ENCODE peak calls at places on chromosomes 5 and 9, in eight cellular contexts. M is Right ventricle myocardium superior; P is amniotic stem cell; U is HuH-7.5; A is stimulated activated CD8-positive, alpha-beta memory T cell treated with anti-CD3 and anti-CD28 coated beads, Interleukin-7, amount 100 ng/mL, for 24 hours; E is iPS-NIHi11; Y is RCC 7860; D is NCI-H446. F is an unnamed sample.

GRCh38 chr5:159412284-159413046 is 82.2 kb upstream of the IL12B start:
- DNase-seq in M (no peak), P (no peak), U (no peak), A (peak), E (no peak), Y (peak), D (no peak), F (no peak)

GRCh38 chr5:41068169-41068568 is 3.0 kb downstream of the MROH2B start:
- DNase-seq in M (no peak), P (no peak), U (no peak), A (no peak), E (no peak), Y (no peak), D (peak), F (no peak)

GRCh38 chr5:152058267-152058666 is 133.6 kb upstream of the GLRA1 start:
- DNase-seq in M (peak), P (no peak), U (no peak), A (no peak), E (no peak), Y (no peak), D (no peak), F (no peak)

GRCh38 chr9:88049677-88050307 is 75.5 kb upstream of the CDK20 start:
- DNase-seq in M (no peak), P (no peak), U (no peak), A (no peak), E (no peak), Y (no peak), D (no peak), F (no peak)

GRCh38 chr5:58902765-58903164 is 319.9 kb downstream of the RAB3C start:
- DNase-seq in M (no peak), P (no peak), U (no peak), A (no peak), E (no peak), Y (no peak), D (no peak), F (no peak)

GRCh38 chr9:94868462-94868861 is 142.0 kb downstream of the AOPEP start:
- DNase-seq in M (no peak), P (no peak), U (no peak), A (no peak), E (no peak), Y (no peak), D (no peak), F (no peak)

GRCh38 chr9:121281614-121282291 is 13.8 kb downstream of the GSN start:
- DNase-seq in M (peak), P (no peak), U (no peak), A (no peak), E (peak), Y (no peak), D (no peak), F (peak)

GRCh38 chr9:136047775-136048559 is 47.1 kb downstream of the NACC2 start:
- DNase-seq in M (no peak), P (no peak), U (no peak), A (no peak), E (no peak), Y (no peak), D (no peak), F (no peak)

GRCh38 chr9:107948601-107949000 is 459.0 kb upstream of the KLF4 start:
- DNase-seq in M (no peak), P (no peak), U (no peak), A (no peak), E (no peak), Y (peak), D (no peak), F (no peak)

GRCh38 chr5:176438959-176439757 is 9.0 kb upstream of the FAF2 start:
- DNase-seq in M (no peak), P (no peak), U (no peak), A (no peak), E (no peak), Y (peak), D (no peak), F (no peak)

GRCh38 chr9:33719581-33720374 is 75.6 kb upstream of the PRSS3 start:
- DNase-seq in M (peak), P (no peak), U (peak), A (no peak), E (peak), Y (no peak), D (no peak), F (no peak)

GRCh38 chr5:16884595-16884994 is 51.5 kb downstream of the MYO10 start:
- DNase-seq in M (no peak), P (no peak), U (no peak), A (no peak), E (no peak), Y (no peak), D (no peak), F (no peak)

GRCh38 chr9:136103651-136104487 is 8.8 kb upstream of the NACC2 start:
- DNase-seq in M (no peak), P (no peak), U (no peak), A (no peak), E (peak), Y (no peak), D (no peak), F (no peak)

GRCh38 chr9:86756576-86757381 is 190.5 kb downstream of the GAS1 start:
- DNase-seq in M (no peak), P (no peak), U (no peak), A (no peak), E (no peak), Y (no peak), D (no peak), F (no peak)

GRCh38 chr9:3477236-3477834 is 48.5 kb downstream of the RFX3 start:
- DNase-seq in M (no peak), P (no peak), U (no peak), A (no peak), E (no peak), Y (no peak), D (no peak), F (no peak)

GRCh38 chr5:137607771-137608170 is 108.6 kb upstream of the SPOCK1 start:
- DNase-seq in M (no peak), P (no peak), U (no peak), A (no peak), E (no peak), Y (no peak), D (no peak), F (no peak)

GRCh38 chr9:128920381-128921058 is at the start of gene PHYHD1:
- DNase-seq in M (peak), P (no peak), U (no peak), A (no peak), E (no peak), Y (no peak), D (peak), F (no peak)

GRCh38 chr9:112753725-112754124 is 3.2 kb downstream of the SNX30 start:
- DNase-seq in M (no peak), P (peak), U (no peak), A (no peak), E (no peak), Y (peak), D (no peak), F (peak)

GRCh38 chr5:72878854-72879253 is 62.4 kb downstream of the TNPO1 start:
- DNase-seq in M (no peak), P (no peak), U (no peak), A (no peak), E (no peak), Y (no peak), D (no peak), F (no peak)

GRCh38 chr5:58240286-58240685 is 219.6 kb downstream of the PLK2 start:
- DNase-seq in M (no peak), P (peak), U (no peak), A (no peak), E (no peak), Y (peak), D (no peak), F (no peak)

GRCh38 chr5:65837139-65837538 is 89.2 kb upstream of the ERBIN start:
- DNase-seq in M (no peak), P (no peak), U (no peak), A (no peak), E (no peak), Y (peak), D (no peak), F (no peak)

GRCh38 chr5:77957-78804 is 13.8 kb upstream of the PLEKHG4B start:
- DNase-seq in M (no peak), P (no peak), U (peak), A (peak), E (no peak), Y (peak), D (no peak), F (no peak)

GRCh38 chr5:157944077-157944633 is 85.2 kb upstream of the CLINT1 start:
- DNase-seq in M (no peak), P (no peak), U (no peak), A (no peak), E (no peak), Y (no peak), D (no peak), F (no peak)

GRCh38 chr5:119655081-119655480 is 25.7 kb downstream of the FAM170A start:
- DNase-seq in M (no peak), P (no peak), U (no peak), A (no peak), E (no peak), Y (no peak), D (no peak), F (no peak)

GRCh38 chr9:137313956-137314560 is 12.0 kb upstream of the NRARP start:
- DNase-seq in M (no peak), P (no peak), U (peak), A (no peak), E (peak), Y (no peak), D (no peak), F (no peak)

GRCh38 chr5:151132959-151133358 is 24.6 kb downstream of the ANXA6 start:
- DNase-seq in M (no peak), P (no peak), U (no peak), A (no peak), E (no peak), Y (no peak), D (no peak), F (no peak)

GRCh38 chr5:133942589-133943474 is 25.6 kb downstream of the C5orf15 start:
- DNase-seq in M (no peak), P (no peak), U (no peak), A (no peak), E (no peak), Y (no peak), D (no peak), F (no peak)

GRCh38 chr5:158802941-158803341 is 296.8 kb downstream of the EBF1 start:
- DNase-seq in M (no peak), P (no peak), U (no peak), A (no peak), E (no peak), Y (no peak), D (no peak), F (no peak)

GRCh38 chr5:124342027-124342471 is 404.4 kb downstream of the ZNF608 start:
- DNase-seq in M (peak), P (no peak), U (no peak), A (no peak), E (no peak), Y (no peak), D (peak), F (no peak)

GRCh38 chr9:93589688-93590087 is 13.3 kb downstream of the PHF2 start:
- DNase-seq in M (no peak), P (no peak), U (no peak), A (no peak), E (peak), Y (no peak), D (no peak), F (peak)

GRCh38 chr9:115513148-115513547 is 395.2 kb upstream of the TNC start:
- DNase-seq in M (no peak), P (no peak), U (no peak), A (no peak), E (no peak), Y (no peak), D (peak), F (no peak)

GRCh38 chr5:67873935-67874334 is 341.6 kb upstream of the PIK3R1 start:
- DNase-seq in M (no peak), P (no peak), U (no peak), A (no peak), E (no peak), Y (no peak), D (no peak), F (no peak)

GRCh38 chr5:173483160-173483559 is 133.3 kb downstream of the BOD1 start:
- DNase-seq in M (no peak), P (no peak), U (no peak), A (no peak), E (no peak), Y (no peak), D (no peak), F (no peak)

GRCh38 chr5:77697692-77698091 is 59.2 kb upstream of the OTP start:
- DNase-seq in M (no peak), P (no peak), U (no peak), A (no peak), E (no peak), Y (no peak), D (no peak), F (no peak)

GRCh38 chr5:146540421-146540820 is 24.4 kb upstream of the GPR151 start:
- DNase-seq in M (no peak), P (no peak), U (no peak), A (no peak), E (no peak), Y (no peak), D (no peak), F (no peak)

GRCh38 chr9:89826186-89826585 is 221.4 kb downstream of the GADD45G start:
- DNase-seq in M (no peak), P (no peak), U (no peak), A (no peak), E (no peak), Y (no peak), D (no peak), F (no peak)

GRCh38 chr5:137754236-137754960 is at the start of gene HNRNPA0:
- DNase-seq in M (peak), P (peak), U (peak), A (peak), E (peak), Y (peak), D (peak), F (peak)

GRCh38 chr5:149036168-149036567 is 26.7 kb downstream of the SH3TC2 start:
- DNase-seq in M (no peak), P (no peak), U (no peak), A (no peak), E (no peak), Y (no peak), D (no peak), F (no peak)

GRCh38 chr5:619444-619843 is 7.3 kb downstream of the CEP72 start:
- DNase-seq in M (no peak), P (no peak), U (no peak), A (no peak), E (no peak), Y (no peak), D (no peak), F (no peak)